ENCODE peak calls at places on chromosomes 16 and 17, in five cellular contexts. C, A, S, B and J are unnamed samples.

GRCh38 chr16:88428616-88429386 is 24.3 kb upstream of the ZFPM1 start:
- DNase-seq in S (no peak), B (no peak), C (no peak), A (no peak), J (no peak)

GRCh38 chr16:12087901-12088364 is 111.4 kb downstream of the SNX29 start:
- DNase-seq in C (peak), S (peak), B (no peak), A (no peak), J (no peak)

GRCh38 chr16:15900901-15901465 is 12.6 kb upstream of the CEP20 start:
- DNase-seq in B (no peak), A (no peak), S (no peak), C (no peak), J (no peak)

GRCh38 chr17:71405101-71405500 is 715.7 kb upstream of the SOX9 start:
- DNase-seq in C (no peak), A (no peak), B (no peak), S (no peak), J (no peak)

GRCh38 chr16:82735696-82736095 is 108.9 kb downstream of the CDH13 start:
- DNase-seq in A (no peak), B (no peak), C (no peak), S (no peak), J (no peak)

GRCh38 chr16:12531937-12532336 is 271.8 kb downstream of the CPPED1 start:
- DNase-seq in S (no peak), B (no peak), A (no peak), C (no peak), J (no peak)

GRCh38 chr17:56937688-56938087 is 23.2 kb downstream of the COIL start:
- DNase-seq in B (no peak), A (no peak), S (no peak), C (no peak), J (no peak)

GRCh38 chr16:1771072-1771863 is at the start of gene NME3:
- DNase-seq in B (no peak), C (peak), S (peak), A (peak), J (peak)

GRCh38 chr16:17451835-17452234 is 18.9 kb downstream of the XYLT1 start:
- DNase-seq in A (no peak), C (no peak), S (no peak), B (no peak), J (no peak)

GRCh38 chr16:69123894-69124293 is 8.5 kb downstream of the CHTF8 start:
- DNase-seq in B (no peak), S (no peak), C (peak), A (peak), J (no peak)

GRCh38 chr16:11698271-11698689 is 30.0 kb downstream of the SNN start:
- DNase-seq in B (no peak), S (no peak), A (no peak), C (peak), J (no peak)

GRCh38 chr17:68456529-68457167 is 648 bp downstream of the WIPI1 start:
- DNase-seq in A (peak), S (peak), B (peak), C (peak), J (peak)

GRCh38 chr16:68378436-68379415 is 67.9 kb downstream of the PRMT7 start:
- DNase-seq in A (no peak), S (no peak), B (no peak), C (no peak), J (no peak)

GRCh38 chr16:21265104-21265825 is 12.8 kb downstream of the CRYM start:
- DNase-seq in C (no peak), B (no peak), S (peak), A (no peak), J (no peak)

GRCh38 chr16:11604783-11605563 is 18.3 kb upstream of the LITAF start:
- DNase-seq in S (peak), A (no peak), C (no peak), B (peak), J (no peak)

GRCh38 chr16:50653056-50653455 is 28.1 kb downstream of the SNX20 start:
- DNase-seq in A (no peak), C (no peak), B (no peak), S (no peak), J (no peak)

GRCh38 chr16:83100679-83101078 is 473.9 kb downstream of the CDH13 start:
- DNase-seq in S (no peak), C (no peak), B (no peak), A (no peak), J (no peak)

GRCh38 chr17:79777166-79777843 is 643 bp upstream of the CBX2 start:
- DNase-seq in C (peak), A (peak), B (no peak), S (peak), J (peak)

GRCh38 chr16:77450790-77451487 is 16.1 kb upstream of the ADAMTS18 start:
- DNase-seq in B (no peak), C (no peak), S (no peak), A (no peak), J (no peak)

GRCh38 chr16:77723108-77723514 is 797 bp downstream of the NUDT7 start:
- DNase-seq in S (peak), B (no peak), C (no peak), A (no peak), J (peak)

GRCh38 chr16:914453-914852 is 56.3 kb downstream of the LMF1 start:
- DNase-seq in C (no peak), S (no peak), B (no peak), A (no peak), J (no peak)

GRCh38 chr16:1908983-1909382 is 9.2 kb downstream of the HS3ST6 start:
- DNase-seq in C (no peak), B (no peak), A (peak), S (no peak), J (no peak)

GRCh38 chr16:82260212-82260795 is 90.3 kb upstream of the MPHOSPH6 start:
- DNase-seq in A (no peak), S (no peak), B (no peak), C (no peak), J (no peak)

GRCh38 chr16:14232106-14232890 is 161.2 kb downstream of the MRTFB start:
- DNase-seq in C (no peak), S (no peak), B (no peak), A (no peak), J (no peak)

GRCh38 chr16:15055141-15056053 is 477 bp downstream of the NTAN1 start:
- DNase-seq in S (peak), B (no peak), A (peak), C (peak), J (peak)

GRCh38 chr16:81210807-81211206 is 27.7 kb upstream of the BCO1 start:
- DNase-seq in C (no peak), B (no peak), A (no peak), S (no peak), J (no peak)

GRCh38 chr16:87765776-87766484 is at the start of gene KLHDC4:
- DNase-seq in A (peak), S (peak), C (peak), B (peak), J (peak)

GRCh38 chr17:31743767-31744166 is 115.3 kb downstream of the COPRS start:
- DNase-seq in A (peak), S (peak), C (no peak), B (no peak), J (no peak)

GRCh38 chr17:56178203-56178602 is 24.9 kb downstream of the ANKFN1 start:
- DNase-seq in B (no peak), A (no peak), S (no peak), C (no peak), J (no peak)

GRCh38 chr16:85639529-85640253 is 26.6 kb downstream of the GSE1 start:
- DNase-seq in S (peak), C (no peak), A (no peak), B (no peak), J (no peak)

GRCh38 chr16:47753620-47754019 is 292.5 kb downstream of the PHKB start:
- DNase-seq in B (no peak), C (no peak), A (no peak), S (no peak), J (no peak)

GRCh38 chr17:78960945-78961344 is 18.8 kb downstream of the LGALS3BP start:
- DNase-seq in S (no peak), A (no peak), B (no peak), C (no peak), J (peak)

GRCh38 chr17:11251561-11252107 is 10.6 kb downstream of the SHISA6 start:
- DNase-seq in B (no peak), C (no peak), S (no peak), A (no peak), J (no peak)

GRCh38 chr17:17900615-17901520 is 64.1 kb upstream of the SREBF1 start:
- DNase-seq in S (peak), C (peak), A (no peak), B (peak), J (peak)

GRCh38 chr17:17913695-17914332 is 58.4 kb downstream of the TOM1L2 start:
- DNase-seq in B (peak), S (peak), C (peak), A (peak), J (peak)

DNA sequence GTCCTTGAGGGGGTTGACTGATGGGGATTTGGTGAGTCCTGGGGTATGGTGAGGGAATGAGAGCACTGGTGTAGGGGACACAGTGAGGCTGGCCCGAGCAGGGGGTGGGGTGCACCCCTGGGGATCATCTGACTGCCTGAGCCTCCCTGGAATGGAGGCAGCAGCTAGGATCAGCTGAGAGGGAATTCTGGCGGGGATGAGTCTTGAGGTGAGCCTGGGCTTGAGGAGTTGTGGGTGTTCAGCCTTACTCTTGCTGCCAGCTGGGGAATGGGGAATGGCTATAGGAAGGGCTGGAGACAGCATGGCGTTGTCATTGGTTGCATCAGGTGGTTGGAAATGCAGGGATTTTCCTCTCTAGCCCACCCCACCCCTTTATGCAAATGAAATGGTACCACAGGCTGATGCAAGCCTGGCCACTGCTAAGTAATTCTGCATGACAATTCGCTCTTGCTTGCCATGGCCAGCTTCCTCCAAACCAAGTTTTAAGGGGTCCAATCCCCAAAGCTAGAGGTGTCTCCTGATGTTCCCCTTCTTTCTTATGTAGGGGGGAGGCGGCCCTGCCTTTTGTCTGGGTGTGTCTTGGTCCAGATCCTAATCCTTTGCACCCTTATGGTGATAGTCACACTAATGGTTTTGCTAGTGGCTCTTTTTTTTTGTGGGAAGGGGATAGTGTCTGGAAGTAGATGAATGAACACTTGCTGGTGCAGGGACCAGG is 7.5 kb downstream of the NFE2L1 start:
- DNase-seq in A (peak), S (no peak), C (no peak), B (no peak), J (no peak)
- H3K4me3 ChIP-seq in A (peak), S (no peak), C (no peak), B (peak), J (no peak)

DNA sequence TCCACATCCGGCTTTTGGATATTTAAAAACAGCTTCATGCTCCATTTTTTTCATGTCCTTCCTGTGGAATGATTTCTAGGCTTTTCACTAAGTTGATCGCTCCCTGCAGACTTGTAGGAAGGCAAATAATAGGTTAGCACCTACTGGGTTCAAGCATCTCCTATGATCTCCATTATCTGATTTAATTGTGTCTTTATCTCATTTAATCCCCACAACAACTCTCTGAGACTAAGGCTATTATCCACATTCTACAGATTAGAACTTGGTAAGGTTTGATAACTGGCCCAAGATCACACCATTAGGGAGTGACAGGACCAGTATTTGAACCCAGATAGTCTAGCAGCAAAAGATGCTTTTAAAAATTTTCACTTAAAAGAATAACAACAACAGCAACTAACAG is 46.2 kb upstream of the HOXB9 start:
- DNase-seq in B (no peak), A (no peak), C (no peak), S (no peak), J (no peak)
- H3K4me3 ChIP-seq in B (no peak), A (peak), C (no peak), S (no peak), J (no peak)

DNA sequence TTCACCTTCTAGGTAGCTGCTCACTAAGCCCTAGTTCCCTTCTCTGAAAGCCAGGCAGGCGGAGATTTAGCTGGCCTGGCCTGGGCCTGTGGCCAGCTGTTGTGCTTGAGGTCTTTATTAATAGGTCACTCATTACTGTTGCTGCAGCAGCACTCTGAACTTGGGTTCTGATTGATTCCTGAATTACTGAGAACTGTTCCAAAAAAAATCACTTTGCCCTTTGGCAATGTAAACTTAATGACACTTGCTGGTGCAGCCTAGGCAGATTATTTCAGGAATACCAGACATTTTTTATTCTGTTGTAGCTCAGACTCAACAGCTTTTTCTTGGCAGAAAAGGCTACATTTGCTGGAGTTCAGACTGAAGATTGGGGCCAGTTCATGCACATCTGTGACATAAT is 2.7 kb downstream of the TOM1L1 start:
- DNase-seq in B (no peak), A (no peak), S (peak), C (no peak), J (peak)
- H3K4me3 ChIP-seq in B (no peak), A (no peak), S (no peak), C (no peak), J (no peak)

GRCh38 chr16:4768549-4769305 is 1.8 kb upstream of the ZNF500 start:
- DNase-seq in C (peak), B (peak), S (peak), A (peak), J (peak)
- H3K4me3 ChIP-seq in C (peak), B (peak), S (peak), A (peak), J (peak)

GRCh38 chr17:48549909-48550308 is 5.0 kb upstream of the HOXB2 start:
- DNase-seq in A (no peak), C (no peak), B (no peak), S (no peak), J (no peak)
- H3K4me3 ChIP-seq in A (no peak), C (no peak), B (no peak), S (no peak), J (no peak)

GRCh38 chr17:82870541-82870940 is 30.7 kb upstream of the ZNF750 start:
- DNase-seq in B (no peak), A (no peak), C (no peak), S (no peak), J (peak)
- H3K4me3 ChIP-seq in B (no peak), A (no peak), C (no peak), S (no peak), J (no peak)

DNA sequence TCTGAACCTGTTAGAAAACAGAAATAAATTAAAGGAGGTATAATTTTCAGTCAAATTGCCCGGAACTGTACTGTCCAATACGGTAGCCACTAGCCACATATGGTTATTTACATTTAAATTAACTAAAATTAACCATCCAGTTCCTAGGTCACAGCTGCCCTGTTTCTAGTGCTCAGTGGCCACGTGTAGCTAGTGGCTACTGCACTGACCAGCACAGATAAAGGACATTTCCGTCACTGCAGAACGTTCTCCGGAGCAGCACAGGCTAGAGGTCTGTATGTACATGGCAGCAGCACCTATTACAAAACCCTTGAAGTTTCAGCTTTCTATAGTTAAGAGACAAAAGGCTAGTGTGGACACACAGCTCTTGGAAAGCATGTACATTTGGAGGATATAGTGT is 33.7 kb downstream of the CPSF4L start:
- DNase-seq in C (no peak), B (no peak), A (no peak), S (no peak), J (no peak)
- H3K4me3 ChIP-seq in C (no peak), B (no peak), A (no peak), S (no peak), J (no peak)

GRCh38 chr17:1727258-1727789 is 2.8 kb downstream of the WDR81 start:
- DNase-seq in A (no peak), S (no peak), B (no peak), C (no peak), J (no peak)

GRCh38 chr17:1724351-1724868 is at the start of gene WDR81:
- DNase-seq in S (peak), B (peak), A (peak), C (peak), J (peak)

GRCh38 chr17:1725642-1726511 is 1.4 kb downstream of the WDR81 start:
- DNase-seq in A (no peak), B (no peak), C (no peak), S (no peak), J (no peak)

GRCh38 chr17:1726626-1727257 is 2.2 kb downstream of the WDR81 start:
- DNase-seq in S (no peak), C (no peak), A (no peak), B (no peak), J (no peak)

DNA sequence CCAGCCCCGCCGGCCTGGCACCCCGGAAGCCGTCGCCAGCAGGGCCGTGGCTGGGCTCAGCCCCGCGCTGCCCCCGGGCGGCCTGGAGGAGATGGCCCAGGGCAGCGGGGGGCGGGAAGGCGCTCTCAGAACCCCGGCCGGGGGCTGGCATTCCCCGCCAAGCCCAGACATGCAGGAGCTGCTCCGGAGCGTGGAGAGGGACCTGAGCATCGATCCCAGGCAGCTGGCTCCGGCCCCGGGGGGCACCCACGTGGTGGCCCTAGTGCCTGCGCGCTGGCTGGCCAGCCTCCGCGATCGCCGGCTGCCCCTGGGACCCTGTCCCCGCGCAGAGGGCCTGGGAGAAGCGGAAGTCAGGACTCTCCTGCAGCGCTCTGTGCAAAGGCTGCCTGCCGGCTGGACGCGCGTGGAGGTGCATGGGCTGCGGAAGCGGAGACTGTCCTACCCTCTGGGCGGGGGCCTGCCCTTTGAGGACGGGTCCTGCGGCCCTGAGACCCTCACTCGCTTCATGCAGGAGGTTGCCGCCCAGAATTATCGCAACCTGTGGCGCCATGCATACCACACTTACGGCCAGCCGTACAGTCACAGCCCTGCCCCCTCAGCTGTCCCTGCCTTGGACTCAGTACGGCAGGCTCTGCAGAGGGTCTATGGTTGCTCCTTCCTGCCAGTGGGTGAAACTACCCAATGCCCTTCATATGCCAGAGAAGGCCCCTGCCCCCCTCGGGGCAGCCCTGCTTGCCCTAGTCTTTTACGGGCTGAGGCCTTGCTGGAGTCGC is 551 bp downstream of the WDR81 start:
- DNase-seq in A (peak), C (peak), S (no peak), B (no peak), J (no peak)
- H3K4me3 ChIP-seq in A (peak), C (peak), S (peak), B (peak), J (peak)

DNA sequence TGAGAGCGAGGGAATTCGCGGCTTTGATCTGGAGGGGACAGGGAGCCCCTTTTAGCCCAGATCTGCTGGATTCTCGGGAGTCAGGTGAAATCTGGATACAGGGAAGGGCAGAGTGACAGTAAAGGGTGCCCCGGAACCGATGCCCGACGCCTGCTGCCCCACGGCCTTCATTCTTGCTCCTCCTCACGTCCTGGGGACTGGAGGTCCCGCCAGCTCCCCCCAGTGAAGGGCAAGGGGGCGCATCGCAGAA is 596 bp downstream of the OR1F1 start:
- DNase-seq in A (no peak), C (no peak), S (no peak), B (no peak), J (no peak)
- H3K4me3 ChIP-seq in A (peak), C (no peak), S (peak), B (peak), J (peak)